ENCODE peak calls at places on chromosomes 6 and 20, in eight cellular contexts. Z is AG10803, P is thyroid gland, Q is choroid plexus epithelial cell, Y is heart right ventricle, T is neural progenitor cell, F is heart left ventricle, O is PC-9. I is an unnamed sample.

GRCh38 chr20:51434556-51435256 is 107.8 kb downstream of the NFATC2 start:
- DNase-seq in Z (peak; percentile 83), P (no peak), Q (peak; percentile 90), Y (no peak), T (no peak), F (no peak), O (peak; percentile 83), I (peak; percentile 92)

GRCh38 chr6:128413291-128413690 is 107.1 kb downstream of the PTPRK start:
- DNase-seq in Z (no peak), P (no peak), Q (no peak), Y (no peak), T (no peak), F (no peak), O (no peak), I (no peak)

GRCh38 chr20:4369119-4369797 is 352.5 kb upstream of the PRND start:
- DNase-seq in Z (no peak), P (no peak), Q (peak; percentile 5), Y (no peak), T (no peak), F (no peak), O (no peak), I (no peak)

GRCh38 chr20:3041818-3042504 is 1.5 kb upstream of the GNRH2 start:
- DNase-seq in Z (no peak), P (no peak), Q (peak; percentile 27), Y (no peak), T (no peak), F (no peak), O (no peak), I (peak; percentile 27)

GRCh38 chr6:35497571-35498406 is 910 bp upstream of the TEAD3 start:
- DNase-seq in Z (peak; percentile 83), P (peak; percentile 66), Q (peak; percentile 82), Y (peak; percentile 80), T (peak; percentile 67), F (peak; percentile 87), O (no peak), I (peak; percentile 85)

GRCh38 chr6:145735356-145736165 is at the start of gene EPM2A:
- DNase-seq in Z (peak; percentile 81), P (peak; percentile 86), Q (peak; percentile 82), Y (peak; percentile 87), T (peak; percentile 89), F (peak; percentile 92), O (peak; percentile 68), I (peak; percentile 75)

GRCh38 chr6:71478834-71479541 is 190.4 kb downstream of the OGFRL1 start:
- DNase-seq in Z (peak; percentile 99), P (no peak), Q (peak; percentile 97), Y (no peak), T (peak; percentile 36), F (no peak), O (peak; percentile 96), I (peak; percentile 92)

GRCh38 chr20:44961024-44961866 is 1.0 kb upstream of the TOMM34 start:
- DNase-seq in Z (no peak), P (no peak), Q (no peak), Y (no peak), T (no peak), F (no peak), O (no peak), I (no peak)

GRCh38 chr6:6923605-6924004 is 184.2 kb upstream of the RREB1 start:
- DNase-seq in Z (no peak), P (no peak), Q (no peak), Y (no peak), T (no peak), F (no peak), O (no peak), I (no peak)

GRCh38 chr6:111540971-111541719 is 58.1 kb upstream of the REV3L start:
- DNase-seq in Z (no peak), P (no peak), Q (no peak), Y (no peak), T (no peak), F (no peak), O (no peak), I (no peak)

GRCh38 chr20:58765795-58766194 is 73.2 kb downstream of the NPEPL1 start:
- DNase-seq in Z (no peak), P (no peak), Q (no peak), Y (no peak), T (no peak), F (no peak), O (no peak), I (no peak)

GRCh38 chr6:168155193-168155592 is 76.2 kb upstream of the FRMD1 start:
- DNase-seq in Z (peak; percentile 46), P (no peak), Q (peak; percentile 28), Y (no peak), T (no peak), F (no peak), O (no peak), I (peak; percentile 63)

GRCh38 chr20:32067234-32067821 is 15.3 kb downstream of the HCK start:
- DNase-seq in Z (peak; percentile 99), P (no peak), Q (peak; percentile 83), Y (no peak), T (no peak), F (no peak), O (peak; percentile 75), I (peak; percentile 71)

GRCh38 chr6:12899080-12899815 is 182.7 kb downstream of the PHACTR1 start:
- DNase-seq in Z (no peak), P (no peak), Q (no peak), Y (no peak), T (no peak), F (no peak), O (no peak), I (no peak)
- TF ChIP-seq CTCF in Z (peak; percentile 12), P (no peak), Q (no peak), Y (no peak), T (peak; percentile 22), F (no peak), O (no peak), I (no peak)

GRCh38 chr6:31114970-31115849 is 610 bp downstream of the PSORS1C1 start:
- DNase-seq in Z (peak; percentile 76), P (no peak), Q (peak; percentile 47), Y (no peak), T (no peak), F (no peak), O (peak; percentile 76), I (peak; percentile 69)
- H3K4me3 ChIP-seq in Z (peak overlapping the region; percentile 61), P (peak overlapping the region; percentile 19), Q (no peak overlapping the region), Y (peak overlapping the region; percentile 36), T (no peak overlapping the region), F (no peak overlapping the region), O (peak overlapping the region; percentile 58), I (peak overlapping the region; percentile 43)

GRCh38 chr6:151279891-151280290 is 40.1 kb downstream of the AKAP12 start:
- DNase-seq in Z (no peak), P (no peak), Q (no peak), Y (no peak), T (no peak), F (no peak), O (no peak), I (no peak)

GRCh38 chr6:151275566-151275965 is 35.8 kb downstream of the AKAP12 start:
- DNase-seq in Z (no peak), P (no peak), Q (no peak), Y (no peak), T (no peak), F (no peak), O (no peak), I (no peak)

GRCh38 chr6:151275121-151275520 is 35.4 kb downstream of the AKAP12 start:
- DNase-seq in Z (no peak), P (no peak), Q (no peak), Y (no peak), T (peak; percentile 12), F (no peak), O (no peak), I (no peak)

DNA sequence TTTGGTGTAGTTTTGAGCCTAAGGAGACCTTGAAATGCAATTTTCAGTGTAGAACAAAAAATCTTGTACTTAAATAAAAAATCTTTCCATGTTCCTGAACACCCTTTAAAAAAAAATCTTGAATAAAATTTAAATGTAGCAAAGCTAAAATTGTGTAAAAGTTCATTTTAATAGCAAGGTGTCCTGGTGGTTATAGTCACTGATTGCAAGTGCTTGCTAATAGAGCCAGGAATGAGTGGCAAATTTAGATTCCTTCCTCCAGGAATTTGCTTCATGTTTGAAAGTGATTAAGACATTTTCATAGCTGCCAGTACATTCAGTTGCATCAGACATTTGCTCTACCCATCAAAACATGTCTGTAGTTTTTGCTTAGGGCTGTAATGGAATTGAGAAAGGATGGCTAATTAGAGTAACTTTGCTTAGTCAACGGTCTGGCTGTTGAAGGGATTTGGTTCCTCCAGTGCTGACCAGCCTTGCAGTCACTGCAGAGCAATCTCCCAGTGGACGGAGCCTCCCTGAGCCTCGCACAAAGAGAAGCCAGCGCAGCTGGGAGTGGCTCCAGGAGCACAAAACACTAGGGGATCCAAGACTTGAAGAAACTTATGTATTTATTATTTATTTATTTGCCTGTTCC is 36.5 kb downstream of the AKAP12 start:
- DNase-seq in Z (peak; percentile 95), P (no peak), Q (peak; percentile 81), Y (peak; percentile 40), T (peak; percentile 67), F (no peak), O (no peak), I (peak; percentile 84)
- TF ChIP-seq CTCF in Z (peak; percentile 42), P (no peak), Q (peak; percentile 19), Y (no peak), T (peak; percentile 14), F (no peak), O (no peak), I (peak; percentile 7)

GRCh38 chr20:38840894-38841470 is 35.5 kb downstream of the PPP1R16B start:
- DNase-seq in Z (no peak), P (no peak), Q (no peak), Y (no peak), T (no peak), F (no peak), O (no peak), I (no peak)

GRCh38 chr20:38841570-38841969 is 36.1 kb downstream of the PPP1R16B start:
- DNase-seq in Z (no peak), P (no peak), Q (no peak), Y (no peak), T (no peak), F (no peak), O (no peak), I (no peak)

GRCh38 chr20:38842558-38842981 is 37.1 kb downstream of the PPP1R16B start:
- DNase-seq in Z (no peak), P (no peak), Q (no peak), Y (no peak), T (no peak), F (no peak), O (no peak), I (no peak)

GRCh38 chr20:38843346-38843745 is 37.8 kb downstream of the PPP1R16B start:
- DNase-seq in Z (no peak), P (no peak), Q (no peak), Y (no peak), T (no peak), F (no peak), O (no peak), I (no peak)

DNA sequence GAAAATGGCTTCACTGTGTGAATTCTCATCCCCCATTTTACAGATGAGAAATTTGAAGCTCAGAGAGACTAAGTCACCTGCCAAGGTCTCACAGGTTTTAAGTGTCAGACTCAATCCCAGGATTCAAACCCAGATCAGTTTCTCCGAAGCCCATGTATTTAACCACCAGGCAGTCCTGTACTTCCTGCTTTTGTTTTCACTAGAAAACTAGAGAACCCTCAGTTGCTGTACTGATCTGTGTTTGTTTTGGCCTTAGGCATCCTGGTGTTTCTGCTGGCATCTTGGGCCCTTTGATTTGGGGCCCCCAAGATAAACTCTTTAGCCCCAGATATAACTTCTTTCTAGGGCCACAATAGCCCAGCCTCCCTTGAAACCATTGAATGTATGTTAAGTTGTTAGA is 36.5 kb downstream of the PPP1R16B start:
- DNase-seq in Z (no peak), P (no peak), Q (no peak), Y (no peak), T (no peak), F (no peak), O (no peak), I (no peak)
- H3K4me3 ChIP-seq in Z (no peak overlapping the region), P (no peak overlapping the region), Q (no peak overlapping the region), Y (no peak overlapping the region), T (no peak overlapping the region), F (no peak overlapping the region), O (no peak overlapping the region), I (no peak overlapping the region)